ENCODE peak calls at places on chromosomes 11 and 22, in seven cellular contexts. One of them, this sample, is unnamed. For H3K4me1, the result is how much of the 10 kb centered on the place peaks cover.

GRCh38 chr11:82829101-82829500 is 71.1 kb downstream of the PRCP start:
- DNase-seq in GM23248: no peak
- DNase-seq in body of pancreas: no peak
- DNase-seq in cardiac muscle cell: no peak
- DNase-seq in fibroblast of lung: no peak
- DNase-seq in stomach: no peak
- DNase-seq in CD8-positive, alpha-beta memory T cell: no peak
- DNase-seq in this sample: no peak

GRCh38 chr11:9438611-9439010 is 22.2 kb upstream of the ZNF143 start:
- DNase-seq in GM23248: no peak
- DNase-seq in body of pancreas: no peak
- DNase-seq in cardiac muscle cell: no peak
- DNase-seq in fibroblast of lung: no peak
- DNase-seq in stomach: no peak
- DNase-seq in CD8-positive, alpha-beta memory T cell: no peak
- DNase-seq in this sample: no peak

GRCh38 chr11:119422505-119423416 is at the start of gene THY1:
- DNase-seq in GM23248: peak
- DNase-seq in body of pancreas: no peak
- DNase-seq in cardiac muscle cell: peak
- DNase-seq in fibroblast of lung: peak
- DNase-seq in stomach: no peak
- DNase-seq in CD8-positive, alpha-beta memory T cell: no peak
- DNase-seq in this sample: peak

GRCh38 chr11:76791861-76792260 is 8.7 kb downstream of the TSKU start:
- DNase-seq in GM23248: peak
- DNase-seq in body of pancreas: peak
- DNase-seq in cardiac muscle cell: peak
- DNase-seq in fibroblast of lung: peak
- DNase-seq in stomach: peak
- DNase-seq in CD8-positive, alpha-beta memory T cell: no peak
- DNase-seq in this sample: no peak

GRCh38 chr11:132042296-132042695 is 671.9 kb downstream of the NTM start:
- DNase-seq in GM23248: no peak
- DNase-seq in body of pancreas: no peak
- DNase-seq in cardiac muscle cell: no peak
- DNase-seq in fibroblast of lung: no peak
- DNase-seq in stomach: no peak
- DNase-seq in CD8-positive, alpha-beta memory T cell: no peak
- DNase-seq in this sample: no peak

GRCh38 chr11:8908099-8908498 is 2.9 kb upstream of the AKIP1 start:
- DNase-seq in GM23248: no peak
- DNase-seq in body of pancreas: no peak
- DNase-seq in cardiac muscle cell: no peak
- DNase-seq in fibroblast of lung: no peak
- DNase-seq in stomach: no peak
- DNase-seq in CD8-positive, alpha-beta memory T cell: no peak
- DNase-seq in this sample: no peak

GRCh38 chr22:26404851-26405357 is 24.2 kb upstream of the ASPHD2 start:
- DNase-seq in GM23248: peak
- DNase-seq in body of pancreas: no peak
- DNase-seq in cardiac muscle cell: no peak
- DNase-seq in fibroblast of lung: peak
- DNase-seq in stomach: no peak
- DNase-seq in CD8-positive, alpha-beta memory T cell: no peak
- DNase-seq in this sample: no peak

GRCh38 chr22:42902875-42903510 is 45.9 kb upstream of the ARFGAP3 start:
- DNase-seq in GM23248: no peak
- DNase-seq in body of pancreas: no peak
- DNase-seq in cardiac muscle cell: peak
- DNase-seq in fibroblast of lung: no peak
- DNase-seq in stomach: no peak
- DNase-seq in CD8-positive, alpha-beta memory T cell: no peak
- DNase-seq in this sample: no peak

GRCh38 chr22:43241138-43241597 is 54.2 kb upstream of the TTLL12 start:
- DNase-seq in GM23248: no peak
- DNase-seq in body of pancreas: no peak
- DNase-seq in cardiac muscle cell: no peak
- DNase-seq in fibroblast of lung: no peak
- DNase-seq in stomach: no peak
- DNase-seq in CD8-positive, alpha-beta memory T cell: no peak
- DNase-seq in this sample: no peak

GRCh38 chr11:34345012-34345804 is 12.6 kb downstream of the ABTB2 start:
- DNase-seq in GM23248: peak
- DNase-seq in body of pancreas: peak
- DNase-seq in cardiac muscle cell: peak
- DNase-seq in fibroblast of lung: peak
- DNase-seq in stomach: peak
- DNase-seq in CD8-positive, alpha-beta memory T cell: no peak
- DNase-seq in this sample: no peak

GRCh38 chr11:118572914-118573550 is 823 bp downstream of the ARCN1 start:
- DNase-seq in GM23248: peak
- DNase-seq in body of pancreas: no peak
- DNase-seq in cardiac muscle cell: peak
- DNase-seq in fibroblast of lung: peak
- DNase-seq in stomach: no peak
- DNase-seq in CD8-positive, alpha-beta memory T cell: no peak
- DNase-seq in this sample: peak

GRCh38 chr11:11584937-11585336 is 36.9 kb downstream of the GALNT18 start:
- DNase-seq in GM23248: peak
- DNase-seq in body of pancreas: no peak
- DNase-seq in cardiac muscle cell: peak
- DNase-seq in fibroblast of lung: peak
- DNase-seq in stomach: no peak
- DNase-seq in CD8-positive, alpha-beta memory T cell: no peak
- DNase-seq in this sample: no peak

GRCh38 chr11:69104212-69104855 is 51.4 kb upstream of the SMIM38 start:
- DNase-seq in GM23248: no peak
- DNase-seq in body of pancreas: no peak
- DNase-seq in cardiac muscle cell: no peak
- DNase-seq in fibroblast of lung: no peak
- DNase-seq in stomach: no peak
- DNase-seq in CD8-positive, alpha-beta memory T cell: no peak
- DNase-seq in this sample: no peak

GRCh38 chr11:129224538-129224937 is 32.4 kb upstream of the ARHGAP32 start:
- DNase-seq in GM23248: peak
- DNase-seq in body of pancreas: no peak
- DNase-seq in cardiac muscle cell: peak
- DNase-seq in fibroblast of lung: peak
- DNase-seq in stomach: no peak
- DNase-seq in CD8-positive, alpha-beta memory T cell: no peak
- DNase-seq in this sample: no peak

GRCh38 chr11:67083786-67084366 is 27.2 kb downstream of the RHOD start:
- DNase-seq in GM23248: no peak
- DNase-seq in body of pancreas: no peak
- DNase-seq in cardiac muscle cell: no peak
- DNase-seq in fibroblast of lung: no peak
- DNase-seq in stomach: no peak
- DNase-seq in CD8-positive, alpha-beta memory T cell: no peak
- DNase-seq in this sample: no peak

GRCh38 chr11:86151188-86152005 is 82.5 kb upstream of the PICALM start:
- DNase-seq in GM23248: peak
- DNase-seq in body of pancreas: peak
- DNase-seq in cardiac muscle cell: peak
- DNase-seq in fibroblast of lung: peak
- DNase-seq in stomach: no peak
- DNase-seq in CD8-positive, alpha-beta memory T cell: no peak
- DNase-seq in this sample: no peak

GRCh38 chr11:70073188-70073817 is 4.8 kb upstream of the ANO1 start:
- DNase-seq in GM23248: peak
- DNase-seq in body of pancreas: no peak
- DNase-seq in cardiac muscle cell: peak
- DNase-seq in fibroblast of lung: peak
- DNase-seq in stomach: no peak
- DNase-seq in CD8-positive, alpha-beta memory T cell: no peak
- DNase-seq in this sample: no peak

GRCh38 chr22:37267128-37267587 is 15.2 kb upstream of the CYTH4 start:
- DNase-seq in GM23248: peak
- DNase-seq in body of pancreas: no peak
- DNase-seq in cardiac muscle cell: peak
- DNase-seq in fibroblast of lung: no peak
- DNase-seq in stomach: peak
- DNase-seq in CD8-positive, alpha-beta memory T cell: peak
- DNase-seq in this sample: peak

GRCh38 chr22:20994902-20995241 is 7.0 kb downstream of the THAP7 start:
- DNase-seq in GM23248: no peak
- DNase-seq in body of pancreas: no peak
- DNase-seq in cardiac muscle cell: no peak
- DNase-seq in fibroblast of lung: no peak
- DNase-seq in stomach: no peak
- DNase-seq in CD8-positive, alpha-beta memory T cell: no peak
- DNase-seq in this sample: no peak

GRCh38 chr11:285021-285893 is 3.7 kb upstream of the PGGHG start:
- DNase-seq in GM23248: no peak
- DNase-seq in body of pancreas: no peak
- DNase-seq in cardiac muscle cell: no peak
- DNase-seq in fibroblast of lung: no peak
- DNase-seq in stomach: no peak
- DNase-seq in CD8-positive, alpha-beta memory T cell: no peak
- DNase-seq in this sample: no peak

GRCh38 chr11:103543456-103543855 is 434.2 kb downstream of the DYNC2H1 start:
- DNase-seq in GM23248: no peak
- DNase-seq in body of pancreas: no peak
- DNase-seq in cardiac muscle cell: no peak
- DNase-seq in fibroblast of lung: no peak
- DNase-seq in stomach: no peak
- DNase-seq in CD8-positive, alpha-beta memory T cell: no peak
- DNase-seq in this sample: no peak

GRCh38 chr11:99148352-99148751 is 127.6 kb downstream of the CNTN5 start:
- DNase-seq in GM23248: no peak
- DNase-seq in body of pancreas: no peak
- DNase-seq in cardiac muscle cell: no peak
- DNase-seq in fibroblast of lung: peak
- DNase-seq in stomach: no peak
- DNase-seq in CD8-positive, alpha-beta memory T cell: no peak
- DNase-seq in this sample: no peak

GRCh38 chr11:10438451-10438850 is 16.6 kb upstream of the AMPD3 start:
- DNase-seq in GM23248: peak
- DNase-seq in body of pancreas: no peak
- DNase-seq in cardiac muscle cell: no peak
- DNase-seq in fibroblast of lung: peak
- DNase-seq in stomach: no peak
- DNase-seq in CD8-positive, alpha-beta memory T cell: no peak
- DNase-seq in this sample: no peak

GRCh38 chr11:2567026-2567671 is 122.3 kb downstream of the KCNQ1 start:
- DNase-seq in GM23248: no peak
- DNase-seq in body of pancreas: peak
- DNase-seq in cardiac muscle cell: no peak
- DNase-seq in fibroblast of lung: no peak
- DNase-seq in stomach: no peak
- DNase-seq in CD8-positive, alpha-beta memory T cell: no peak
- DNase-seq in this sample: no peak

GRCh38 chr11:1006762-1007161 is 29.8 kb downstream of the MUC6 start:
- DNase-seq in GM23248: no peak
- DNase-seq in body of pancreas: peak
- DNase-seq in cardiac muscle cell: no peak
- DNase-seq in fibroblast of lung: no peak
- DNase-seq in stomach: peak
- DNase-seq in CD8-positive, alpha-beta memory T cell: no peak
- DNase-seq in this sample: no peak

GRCh38 chr11:20095189-20095588 is 65.1 kb downstream of the DBX1 start:
- DNase-seq in GM23248: no peak
- DNase-seq in body of pancreas: no peak
- DNase-seq in cardiac muscle cell: no peak
- DNase-seq in fibroblast of lung: no peak
- DNase-seq in stomach: no peak
- DNase-seq in CD8-positive, alpha-beta memory T cell: no peak
- DNase-seq in this sample: no peak

GRCh38 chr22:50266994-50267393 is 3.2 kb downstream of the MAPK11 start:
- DNase-seq in GM23248: no peak
- DNase-seq in body of pancreas: no peak
- DNase-seq in cardiac muscle cell: no peak
- DNase-seq in fibroblast of lung: no peak
- DNase-seq in stomach: no peak
- DNase-seq in CD8-positive, alpha-beta memory T cell: no peak
- DNase-seq in this sample: no peak
- H3K4me1 ChIP-seq in GM23248: under half
- H3K4me1 ChIP-seq in body of pancreas: under half
- H3K4me1 ChIP-seq in cardiac muscle cell: under half
- H3K4me1 ChIP-seq in fibroblast of lung: under half
- H3K4me1 ChIP-seq in stomach: under half
- H3K4me1 ChIP-seq in CD8-positive, alpha-beta memory T cell: under half
- H3K4me1 ChIP-seq in this sample: under half

GRCh38 chr11:7020183-7020917 is at the start of the genes NLRP14 and ZNF214:
- DNase-seq in GM23248: peak
- DNase-seq in body of pancreas: peak
- DNase-seq in cardiac muscle cell: peak
- DNase-seq in fibroblast of lung: peak
- DNase-seq in stomach: peak
- DNase-seq in CD8-positive, alpha-beta memory T cell: no peak
- DNase-seq in this sample: peak
- H3K4me3 ChIP-seq in GM23248: peak
- H3K4me3 ChIP-seq in body of pancreas: peak
- H3K4me3 ChIP-seq in cardiac muscle cell: peak
- H3K4me3 ChIP-seq in fibroblast of lung: peak
- H3K4me3 ChIP-seq in stomach: peak
- H3K4me3 ChIP-seq in CD8-positive, alpha-beta memory T cell: no peak
- H3K4me3 ChIP-seq in this sample: peak

GRCh38 chr11:130646881-130647280 is 198.4 kb downstream of the ADAMTS15 start:
- DNase-seq in GM23248: no peak
- DNase-seq in body of pancreas: no peak
- DNase-seq in cardiac muscle cell: no peak
- DNase-seq in fibroblast of lung: peak
- DNase-seq in stomach: no peak
- DNase-seq in CD8-positive, alpha-beta memory T cell: no peak
- DNase-seq in this sample: no peak

GRCh38 chr11:130650456-130651068 is 202.1 kb downstream of the ADAMTS15 start:
- DNase-seq in GM23248: peak
- DNase-seq in body of pancreas: no peak
- DNase-seq in cardiac muscle cell: no peak
- DNase-seq in fibroblast of lung: peak
- DNase-seq in stomach: no peak
- DNase-seq in CD8-positive, alpha-beta memory T cell: no peak
- DNase-seq in this sample: no peak

GRCh38 chr11:130647371-130647770 is 198.9 kb downstream of the ADAMTS15 start:
- DNase-seq in GM23248: no peak
- DNase-seq in body of pancreas: no peak
- DNase-seq in cardiac muscle cell: no peak
- DNase-seq in fibroblast of lung: no peak
- DNase-seq in stomach: no peak
- DNase-seq in CD8-positive, alpha-beta memory T cell: no peak
- DNase-seq in this sample: no peak

GRCh38 chr11:130649749-130650275 is 201.4 kb downstream of the ADAMTS15 start:
- DNase-seq in GM23248: no peak
- DNase-seq in body of pancreas: no peak
- DNase-seq in cardiac muscle cell: no peak
- DNase-seq in fibroblast of lung: no peak
- DNase-seq in stomach: no peak
- DNase-seq in CD8-positive, alpha-beta memory T cell: no peak
- DNase-seq in this sample: no peak

GRCh38 chr11:130648601-130649000 is 200.2 kb downstream of the ADAMTS15 start:
- DNase-seq in GM23248: no peak
- DNase-seq in body of pancreas: no peak
- DNase-seq in cardiac muscle cell: peak
- DNase-seq in fibroblast of lung: no peak
- DNase-seq in stomach: no peak
- DNase-seq in CD8-positive, alpha-beta memory T cell: no peak
- DNase-seq in this sample: no peak
- H3K4me1 ChIP-seq in GM23248: under half
- H3K4me1 ChIP-seq in body of pancreas: under half
- H3K4me1 ChIP-seq in cardiac muscle cell: under half
- H3K4me1 ChIP-seq in fibroblast of lung: under half
- H3K4me1 ChIP-seq in stomach: under half
- H3K4me1 ChIP-seq in CD8-positive, alpha-beta memory T cell: under half
- H3K4me1 ChIP-seq in this sample: under half

GRCh38 chr11:6630632-6631291 is 11.5 kb upstream of the TPP1 start:
- DNase-seq in GM23248: no peak
- DNase-seq in body of pancreas: no peak
- DNase-seq in cardiac muscle cell: no peak
- DNase-seq in fibroblast of lung: no peak
- DNase-seq in stomach: no peak
- DNase-seq in CD8-positive, alpha-beta memory T cell: no peak
- DNase-seq in this sample: no peak
- H3K4me3 ChIP-seq in GM23248: no peak
- H3K4me3 ChIP-seq in body of pancreas: peak
- H3K4me3 ChIP-seq in cardiac muscle cell: peak
- H3K4me3 ChIP-seq in fibroblast of lung: no peak
- H3K4me3 ChIP-seq in stomach: peak
- H3K4me3 ChIP-seq in CD8-positive, alpha-beta memory T cell: no peak
- H3K4me3 ChIP-seq in this sample: no peak